ENCODE peak calls at places on chromosomes 4 and X, in six cellular contexts. P is lower leg skin; V is tibial artery; M is heart right ventricle; A is CD8-positive, alpha-beta T cell; G is right atrium auricular region. B is an unnamed sample.

GRCh38 chr4:41365726-41366125 is 109.0 kb downstream of the UCHL1 start:
- DNase-seq in M (no peak), G (no peak), V (no peak), P (no peak), A (no peak), B (no peak)

GRCh38 chrX:130321550-130321949 is 18.2 kb upstream of the SLC25A14 start:
- DNase-seq in A (no peak), M (no peak), G (no peak), V (no peak), P (no peak), B (no peak)

GRCh38 chr4:76952631-76953587 is 3.4 kb downstream of the SEPTIN11 start:
- DNase-seq in A (no peak), V (no peak), G (no peak), M (no peak), P (no peak), B (no peak)

GRCh38 chr4:17165256-17165655 is 266.8 kb upstream of the LDB2 start:
- DNase-seq in M (no peak), V (no peak), G (no peak), P (no peak), A (no peak), B (no peak)

GRCh38 chrX:96182366-96182765 is 502.3 kb upstream of the DIAPH2 start:
- DNase-seq in V (no peak), P (no peak), G (no peak), M (no peak), A (no peak), B (peak)

GRCh38 chr4:126264839-126265238 is 950.1 kb downstream of the FAT4 start:
- DNase-seq in P (no peak), M (no peak), V (no peak), A (no peak), G (no peak), B (no peak)

GRCh38 chr4:138392751-138393308 is 150.7 kb upstream of the SLC7A11 start:
- DNase-seq in V (no peak), M (no peak), G (no peak), P (no peak), A (no peak), B (no peak)

GRCh38 chr4:14856076-14856926 is 146.0 kb upstream of the CPEB2 start:
- DNase-seq in V (peak), A (no peak), G (peak), P (peak), M (peak), B (no peak)

GRCh38 chrX:40278340-40279090 is 180.8 kb upstream of the BCOR start:
- DNase-seq in G (no peak), A (peak), V (no peak), P (no peak), M (no peak), B (no peak)

GRCh38 chr4:42150653-42151567 is 1.5 kb downstream of the BEND4 start:
- DNase-seq in P (no peak), G (no peak), M (no peak), V (no peak), A (no peak), B (no peak)

GRCh38 chr4:47465008-47465407 is 1.5 kb upstream of the COMMD8 start:
- DNase-seq in G (no peak), A (no peak), P (no peak), M (no peak), V (no peak), B (no peak)

GRCh38 chrX:38216642-38217041 is 4.0 kb downstream of the SRPX start:
- DNase-seq in A (no peak), G (no peak), P (no peak), V (no peak), M (no peak), B (no peak)

GRCh38 chr4:19721587-19721986 is 530.1 kb upstream of the SLIT2 start:
- DNase-seq in A (no peak), M (no peak), V (no peak), P (no peak), G (no peak), B (no peak)

DNA sequence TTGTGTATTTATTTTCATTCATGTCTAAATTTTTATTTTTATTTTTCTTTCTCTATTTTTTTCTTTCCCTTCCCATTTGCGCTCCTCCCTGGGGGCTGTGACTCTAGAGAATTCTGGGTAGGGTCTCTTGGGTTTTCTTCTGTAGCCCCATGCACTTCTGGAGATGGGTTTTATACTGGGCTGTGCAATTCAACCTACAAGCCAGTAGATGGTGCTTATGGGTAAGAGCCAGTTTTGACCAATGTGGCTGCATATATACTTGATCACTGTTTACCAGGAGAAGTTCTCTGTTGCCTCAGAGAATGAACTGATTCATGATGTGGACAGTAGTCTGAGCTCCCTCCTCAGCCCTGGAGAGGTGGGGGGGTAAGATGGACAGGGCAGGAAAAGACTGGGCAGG is 614.6 kb downstream of the PCDH19 start:
- DNase-seq in P (no peak), V (no peak), A (no peak), G (no peak), M (no peak), B (no peak)
- TF ChIP-seq CTCF in P (no peak), V (no peak), A (no peak), G (no peak), M (no peak), B (peak)

GRCh38 chr4:110442788-110443187 is 33.2 kb upstream of the ENPEP start:
- DNase-seq in A (no peak), V (no peak), M (no peak), P (no peak), G (no peak), B (no peak)

DNA sequence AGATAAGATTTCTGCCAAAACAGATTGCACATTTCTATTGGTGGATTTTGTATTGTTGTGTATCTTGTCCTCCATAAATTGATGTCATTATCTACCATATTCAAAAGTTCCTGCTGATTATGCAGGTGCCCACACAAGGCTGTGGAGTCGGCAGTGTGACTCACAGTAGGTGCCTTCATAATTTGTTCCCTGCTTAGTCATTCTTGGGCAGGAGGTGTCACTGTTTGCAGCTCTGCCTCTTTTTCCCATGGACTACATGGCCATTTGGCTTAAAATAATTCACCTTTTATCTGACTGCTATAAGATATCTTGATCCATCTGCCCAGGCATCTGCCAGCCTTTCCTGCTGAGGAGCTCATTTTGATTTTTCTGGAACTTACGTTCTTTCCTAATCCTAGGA is 33.6 kb upstream of the ENPEP start:
- DNase-seq in A (no peak), G (no peak), P (no peak), V (no peak), M (no peak), B (no peak)
- H3K4me3 ChIP-seq in A (no peak), G (no peak), P (no peak), V (no peak), M (no peak), B (no peak)

GRCh38 chr4:3516061-3516835 is 16.0 kb downstream of the LRPAP1 start:
- DNase-seq in P (no peak), G (no peak), M (no peak), V (no peak), A (no peak), B (no peak)

GRCh38 chr4:3515646-3516045 is 16.6 kb downstream of the LRPAP1 start:
- DNase-seq in A (no peak), M (no peak), V (no peak), P (no peak), G (no peak), B (no peak)

GRCh38 chr4:3514221-3514780 is 17.9 kb downstream of the LRPAP1 start:
- DNase-seq in G (no peak), A (no peak), M (no peak), V (no peak), P (no peak), B (no peak)

GRCh38 chr4:3513807-3514206 is 18.4 kb downstream of the LRPAP1 start:
- DNase-seq in V (no peak), M (no peak), A (no peak), G (no peak), P (no peak), B (no peak)

DNA sequence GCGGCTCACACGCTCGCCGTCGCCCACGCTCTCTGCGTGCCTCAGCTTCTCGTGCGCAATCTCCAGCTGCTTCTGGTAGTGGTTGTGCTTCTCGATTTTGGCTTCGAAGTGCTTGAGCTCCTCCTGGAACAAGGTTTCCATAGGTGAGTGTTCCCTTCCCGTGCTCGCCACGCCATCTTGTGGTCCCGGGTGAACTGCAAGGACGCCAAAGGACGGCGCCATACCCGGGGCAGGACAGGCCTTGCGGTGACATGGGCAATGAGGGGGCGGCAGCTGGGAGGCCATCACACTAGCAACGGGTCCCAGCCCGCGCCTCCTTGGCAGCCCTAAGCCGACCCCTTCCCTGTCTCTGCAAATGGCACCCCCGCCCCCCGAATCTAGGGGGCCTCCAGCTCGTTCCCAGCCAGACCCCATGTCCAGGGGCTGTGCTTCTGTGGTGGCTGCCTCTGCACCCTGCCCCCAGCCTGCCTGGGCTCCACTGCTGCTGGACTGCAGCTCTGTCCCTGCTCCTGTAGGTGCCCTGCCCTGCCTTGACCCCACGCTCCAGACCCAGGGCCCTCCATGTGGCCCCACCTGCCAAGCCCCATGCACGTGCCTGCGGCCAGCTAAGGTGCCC is 17.3 kb downstream of the LRPAP1 start:
- DNase-seq in P (no peak), A (no peak), M (no peak), G (no peak), V (no peak), B (no peak)
- TF ChIP-seq CTCF in P (no peak), A (no peak), M (peak), G (peak), V (no peak), B (peak)

DNA sequence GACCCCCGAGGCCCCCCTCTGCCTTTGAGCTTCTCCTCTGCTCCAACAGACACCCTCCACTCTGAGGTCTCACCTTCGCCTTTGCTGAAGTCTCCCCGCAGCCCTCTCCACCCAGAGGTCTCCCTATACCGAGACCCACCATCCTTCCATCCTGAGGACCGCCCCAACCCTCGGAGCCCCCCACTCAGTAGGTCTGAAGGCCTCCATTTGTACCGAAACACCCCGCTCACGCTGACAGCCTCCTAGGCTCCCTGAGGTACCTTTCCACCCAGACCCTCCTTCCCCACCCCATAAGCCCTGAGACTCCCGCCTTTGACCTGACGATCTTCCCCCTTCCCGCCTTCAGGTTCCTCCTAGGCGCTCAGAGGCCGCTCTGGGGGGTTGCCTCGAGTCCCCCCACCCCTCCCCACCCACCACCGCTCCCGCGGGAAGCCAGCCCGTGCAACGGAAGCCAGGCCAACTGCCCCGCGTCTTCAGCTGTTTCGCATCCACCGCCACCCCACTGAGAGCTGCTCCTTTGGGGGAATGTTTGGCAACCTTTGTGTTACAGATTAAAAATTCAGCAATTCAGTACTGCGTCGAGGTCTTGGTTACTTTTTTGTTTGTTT is 5.0 kb downstream of the SOD3 start:
- DNase-seq in V (no peak), M (peak), G (peak), P (no peak), A (no peak), B (no peak)
- H3K4me3 ChIP-seq in V (peak), M (peak), G (peak), P (no peak), A (no peak), B (no peak)

GRCh38 chrX:148133099-148133725 is 152.1 kb downstream of the FMR1NB start:
- DNase-seq in G (no peak), M (no peak), P (no peak), A (no peak), V (no peak), B (no peak)
- TF ChIP-seq CTCF in G (peak), M (peak), P (no peak), A (peak), V (no peak), B (peak)

GRCh38 chr4:124940387-124940786 is 227.9 kb upstream of the ANKRD50 start:
- DNase-seq in A (no peak), G (no peak), M (peak), P (no peak), V (no peak), B (no peak)

GRCh38 chr4:124939908-124940307 is 227.4 kb upstream of the ANKRD50 start:
- DNase-seq in P (no peak), M (no peak), A (no peak), G (no peak), V (no peak), B (peak)

GRCh38 chr4:124938836-124939235 is 226.3 kb upstream of the ANKRD50 start:
- DNase-seq in M (no peak), P (no peak), V (no peak), A (no peak), G (no peak), B (no peak)

GRCh38 chr4:124943145-124943889 is 230.8 kb upstream of the ANKRD50 start:
- DNase-seq in P (no peak), V (no peak), A (no peak), M (no peak), G (no peak), B (no peak)

DNA sequence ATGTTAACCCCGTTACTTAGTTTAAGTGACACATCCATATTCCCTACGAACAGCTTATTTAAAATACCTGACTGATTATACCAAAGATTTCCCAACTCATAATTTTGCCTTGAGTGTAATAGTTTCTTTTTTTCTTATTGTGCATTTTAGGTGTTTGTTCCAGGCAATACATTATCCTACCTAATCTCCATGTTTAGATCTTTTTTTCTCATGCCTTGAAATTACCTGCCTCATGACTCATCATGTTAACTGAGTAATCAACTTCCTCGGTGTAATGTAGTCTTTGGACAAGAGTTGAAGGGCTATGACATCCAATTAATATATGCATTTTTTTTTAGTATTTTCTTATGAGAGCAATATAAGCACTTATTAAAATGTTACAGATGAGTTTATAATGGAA is 228.7 kb upstream of the ANKRD50 start:
- DNase-seq in V (no peak), A (no peak), M (no peak), P (no peak), G (no peak), B (no peak)
- H3K4me3 ChIP-seq in V (no peak), A (no peak), M (no peak), P (no peak), G (no peak), B (no peak)

DNA sequence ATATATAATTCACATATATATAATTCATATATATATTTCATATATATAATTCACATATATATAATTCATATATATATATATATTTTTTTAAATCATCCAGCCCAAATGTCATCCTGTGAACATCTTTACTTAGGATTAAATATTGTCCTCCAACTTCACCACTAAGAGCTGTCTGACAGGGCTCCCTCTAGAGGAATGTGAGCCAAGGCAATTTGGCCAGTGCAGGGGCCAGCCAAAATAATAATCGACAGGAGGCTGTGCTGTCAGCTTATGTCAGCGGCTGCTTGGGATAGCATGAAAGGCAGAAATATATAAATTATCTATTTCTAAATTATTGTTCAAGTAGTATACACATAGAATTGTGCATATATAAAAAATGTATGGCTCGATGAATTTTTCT is 29.5 kb downstream of the EGFL6 start:
- DNase-seq in P (no peak), G (no peak), M (no peak), A (no peak), V (no peak), B (no peak)
- TF ChIP-seq CTCF in P (no peak), G (no peak), M (peak), A (no peak), V (no peak), B (peak)

B was measured in LNCaP clone FGC.